ENCODE peak calls at places on chromosomes 2 and 18, in seven cellular contexts. E, T, G, L, V, P and Z are unnamed samples.

GRCh38 chr2:108315408-108316193 is 26.9 kb downstream of the SULT1C2 start:
- DNase-seq in E (no peak), T (no peak), G (no peak), L (no peak), V (peak; percentile 52), P (no peak), Z (no peak)

GRCh38 chr2:55102056-55102812 is 52.0 kb upstream of the RTN4 start:
- DNase-seq in E (no peak), T (no peak), G (no peak), L (peak; percentile 96), V (no peak), P (no peak), Z (peak; percentile 89)

GRCh38 chr18:13568443-13569392 is 157.6 kb downstream of the FAM210A start:
- DNase-seq in E (no peak), T (no peak), G (peak; percentile 46), L (no peak), V (no peak), P (no peak), Z (no peak)

GRCh38 chr2:192775461-192776262 is 580.9 kb upstream of the TMEFF2 start:
- DNase-seq in E (no peak), T (no peak), G (no peak), L (no peak), V (no peak), P (no peak), Z (no peak)

GRCh38 chr2:22683911-22684310 is 701.1 kb upstream of the KLHL29 start:
- DNase-seq in E (no peak), T (no peak), G (no peak), L (no peak), V (no peak), P (no peak), Z (no peak)

GRCh38 chr2:41925009-41925408 is 122.8 kb upstream of the PKDCC start:
- DNase-seq in E (no peak), T (no peak), G (no peak), L (no peak), V (no peak), P (no peak), Z (peak; percentile 36)

GRCh38 chr2:135409436-135409835 is 121.6 kb downstream of the ZRANB3 start:
- DNase-seq in E (no peak), T (no peak), G (no peak), L (no peak), V (no peak), P (no peak), Z (no peak)

GRCh38 chr2:98334439-98335078 is 11.7 kb upstream of the CNGA3 start:
- DNase-seq in E (no peak), T (no peak), G (no peak), L (peak; percentile 91), V (no peak), P (peak; percentile 46), Z (peak; percentile 82)

GRCh38 chr2:237704476-237705224 is 77.3 kb downstream of the LRRFIP1 start:
- DNase-seq in E (no peak), T (no peak), G (no peak), L (peak; percentile 64), V (no peak), P (no peak), Z (peak; percentile 60)
- H3K27ac ChIP-seq in E (no peak overlapping the region), T (no peak overlapping the region), G (peak overlapping the region; percentile 97), L (no peak overlapping the region), V (peak overlapping the region; percentile 9), P (no peak overlapping the region), Z (no peak overlapping the region)

GRCh38 chr2:30867385-30867784 is 60.1 kb upstream of the CAPN13 start:
- DNase-seq in E (no peak), T (no peak), G (no peak), L (no peak), V (no peak), P (no peak), Z (no peak)

GRCh38 chr2:30869988-30870387 is 62.7 kb upstream of the CAPN13 start:
- DNase-seq in E (no peak), T (no peak), G (no peak), L (no peak), V (no peak), P (no peak), Z (no peak)

GRCh38 chr2:30871980-30872789 is 64.9 kb upstream of the CAPN13 start:
- DNase-seq in E (no peak), T (no peak), G (no peak), L (no peak), V (no peak), P (no peak), Z (no peak)

GRCh38 chr2:30872797-30873196 is 65.6 kb upstream of the CAPN13 start:
- DNase-seq in E (no peak), T (no peak), G (no peak), L (no peak), V (no peak), P (no peak), Z (no peak)

DNA sequence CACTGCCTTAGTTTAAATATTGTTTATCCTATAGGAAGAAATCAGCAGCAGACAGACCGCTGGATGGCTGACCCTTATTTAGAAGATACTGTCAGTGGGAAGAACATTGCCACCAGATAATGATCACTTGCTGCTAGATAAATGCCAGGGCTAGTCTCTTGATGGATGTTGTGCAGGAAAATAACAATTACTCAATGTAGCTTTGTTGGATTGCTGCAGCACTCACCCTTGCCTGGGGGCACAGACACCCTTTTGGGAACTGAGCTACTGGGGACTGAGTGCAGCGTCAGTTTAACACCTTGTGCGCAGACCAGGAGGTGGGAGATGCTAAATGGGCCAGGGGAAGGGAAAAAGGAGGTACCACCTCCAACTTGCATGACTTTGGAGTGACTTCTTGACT is 64.2 kb upstream of the CAPN13 start:
- DNase-seq in E (no peak), T (no peak), G (no peak), L (no peak), V (no peak), P (no peak), Z (no peak)
- H3K27ac ChIP-seq in E (no peak overlapping the region), T (no peak overlapping the region), G (no peak overlapping the region), L (no peak overlapping the region), V (no peak overlapping the region), P (no peak overlapping the region), Z (no peak overlapping the region)

GRCh38 chr2:96449637-96450036 is 55.5 kb downstream of the NEURL3 start:
- DNase-seq in E (no peak), T (no peak), G (no peak), L (no peak), V (no peak), P (no peak), Z (no peak)
- H3K27ac ChIP-seq in E (peak overlapping the region; percentile 39), T (no peak overlapping the region), G (no peak overlapping the region), L (no peak overlapping the region), V (no peak overlapping the region), P (no peak overlapping the region), Z (no peak overlapping the region)

DNA sequence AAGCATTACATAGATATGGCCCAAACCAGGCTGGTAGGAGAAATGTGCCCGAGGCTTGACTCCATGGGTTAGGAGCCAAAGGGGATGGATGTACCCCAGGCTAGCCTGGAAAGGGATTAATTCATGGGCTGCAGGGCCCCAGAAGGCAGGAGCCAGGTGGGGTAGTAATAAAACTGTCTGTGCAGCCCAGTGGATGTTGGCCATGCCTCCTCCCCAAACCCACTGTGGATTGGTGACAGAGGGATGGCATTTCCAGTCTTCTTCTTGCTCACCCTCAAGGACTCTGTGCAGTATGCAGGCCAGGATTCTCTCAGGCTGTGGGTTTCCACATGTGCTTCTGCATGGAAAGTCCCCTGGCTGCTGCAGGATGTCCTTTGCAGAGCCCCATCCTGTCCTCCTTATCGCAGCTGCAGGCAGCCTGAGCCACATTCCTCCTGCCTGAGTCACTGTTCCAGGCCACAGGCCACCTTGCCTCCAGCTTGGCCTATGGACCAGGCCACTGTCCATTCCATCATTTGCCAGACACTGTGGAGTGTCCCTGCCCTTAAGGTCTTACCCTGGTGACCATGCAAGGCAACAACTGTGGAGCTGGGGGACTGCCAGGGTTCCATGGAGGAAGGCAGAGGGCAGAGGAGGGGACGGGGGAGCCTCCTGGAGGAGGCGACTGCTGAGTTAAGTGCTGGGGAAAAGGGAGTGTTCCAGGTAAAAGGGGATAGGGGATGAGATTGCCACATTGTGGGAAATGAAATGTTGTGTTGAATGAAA is 38.9 kb downstream of the INO80C start:
- DNase-seq in E (peak; percentile 44), T (no peak), G (no peak), L (peak; percentile 79), V (peak; percentile 76), P (peak; percentile 83), Z (peak; percentile 76)
- H3K27ac ChIP-seq in E (peak overlapping the region; percentile 30), T (no peak overlapping the region), G (peak overlapping the region; percentile 4), L (peak overlapping the region; percentile 13), V (peak overlapping the region; percentile 35), P (no peak overlapping the region), Z (no peak overlapping the region)

DNA sequence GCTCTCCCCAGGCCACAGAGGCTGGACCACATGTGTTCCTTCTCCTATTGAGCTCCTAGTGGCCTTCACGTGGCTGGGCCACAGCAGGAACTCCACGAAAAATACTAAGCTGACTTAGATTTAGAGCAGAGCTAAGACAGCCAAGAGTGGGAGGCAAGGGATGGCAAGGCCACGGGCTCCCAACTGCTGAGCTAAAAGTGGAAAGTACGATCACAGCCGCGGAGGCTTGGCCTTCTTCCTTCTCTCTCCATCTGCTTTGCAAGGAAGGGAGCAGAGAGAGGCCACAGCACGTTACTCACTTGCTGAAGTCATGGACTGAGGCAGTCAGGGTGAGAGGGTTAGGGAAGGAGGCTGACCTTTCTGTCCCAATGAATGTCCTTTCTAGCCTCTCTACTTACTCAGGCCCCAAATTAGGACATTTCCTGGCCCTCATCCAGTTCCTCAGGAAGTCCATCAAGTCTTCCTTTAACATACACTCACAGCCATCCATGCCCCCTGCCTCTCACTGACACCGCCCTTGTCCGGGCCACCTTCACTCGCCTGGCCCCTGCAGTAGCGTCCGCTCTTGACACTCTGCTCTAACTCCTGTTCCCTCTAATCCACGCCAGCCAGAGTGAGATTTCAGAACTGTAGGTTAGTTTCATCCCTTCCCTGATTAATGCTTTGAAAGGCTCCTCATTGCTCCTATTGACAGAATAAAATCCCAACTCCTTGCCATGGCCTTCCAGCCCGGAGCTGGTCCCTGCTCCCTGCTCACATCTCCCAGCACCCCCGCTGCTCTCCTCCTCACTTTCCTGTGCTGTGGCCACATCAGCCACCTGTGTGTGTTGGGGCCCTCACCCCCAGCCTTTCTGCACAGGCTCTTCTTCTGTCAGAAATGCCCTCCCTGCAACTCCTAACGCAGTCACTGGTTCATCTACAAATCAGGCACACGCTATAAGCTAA is 204.2 kb downstream of the CYP26B1 start:
- DNase-seq in E (no peak), T (no peak), G (peak; percentile 68), L (no peak), V (no peak), P (peak; percentile 13), Z (peak; percentile 22)
- H3K27ac ChIP-seq in E (no peak overlapping the region), T (no peak overlapping the region), G (no peak overlapping the region), L (no peak overlapping the region), V (no peak overlapping the region), P (no peak overlapping the region), Z (no peak overlapping the region)

GRCh38 chr18:42533010-42533409 is 578.0 kb downstream of the PIK3C3 start:
- DNase-seq in E (no peak), T (no peak), G (no peak), L (no peak), V (no peak), P (no peak), Z (no peak)
- H3K27ac ChIP-seq in E (no peak overlapping the region), T (no peak overlapping the region), G (no peak overlapping the region), L (no peak overlapping the region), V (no peak overlapping the region), P (no peak overlapping the region), Z (no peak overlapping the region)

GRCh38 chr2:68734688-68735525 is at the start of gene ARHGAP25:
- DNase-seq in E (no peak), T (no peak), G (no peak), L (no peak), V (peak; percentile 19), P (no peak), Z (no peak)
- H3K27ac ChIP-seq in E (peak within 1 kb of the TSS; percentile 52), T (peak within 1 kb of the TSS; percentile 45), G (no peak within 1 kb of the TSS), L (no peak within 1 kb of the TSS), V (peak within 1 kb of the TSS; percentile 63), P (no peak within 1 kb of the TSS), Z (no peak within 1 kb of the TSS)